ENCODE peak calls at places on chromosomes 4 and X, in four cellular contexts. V is AG08396, Q is T-helper 2 cell, C is anterior cingulate cortex. N is an unnamed sample.

GRCh38 chr4:53563824-53564223 is 27.5 kb downstream of the LNX1 start:
- DNase-seq in V (peak; percentile 43), Q (no peak), C (peak; percentile 18), N (no peak)

GRCh38 chr4:91243132-91243531 is 1060.6 kb upstream of the GRID2 start:
- DNase-seq in V (no peak), Q (no peak), C (peak; percentile 4), N (no peak)

GRCh38 chr4:47128991-47129390 is 97.6 kb downstream of the GABRB1 start:
- DNase-seq in V (no peak), Q (no peak), C (no peak), N (no peak)

GRCh38 chr4:177235026-177235425 is 74.6 kb upstream of the NEIL3 start:
- DNase-seq in V (peak; percentile 13), Q (no peak), C (no peak), N (no peak)

GRCh38 chrX:47169726-47170515 is 23.7 kb upstream of the UBA1 start:
- DNase-seq in V (peak; percentile 37), Q (no peak), C (no peak), N (peak; percentile 68)

GRCh38 chrX:49177873-49178480 is 6.3 kb downstream of the PLP2 start:
- DNase-seq in V (no peak), Q (no peak), C (no peak), N (peak; percentile 69)

GRCh38 chr4:112189754-112190153 is 41.8 kb upstream of the AP1AR start:
- DNase-seq in V (no peak), Q (no peak), C (no peak), N (no peak)

GRCh38 chrX:30153881-30154260 is 61.5 kb upstream of the MAGEB2 start:
- DNase-seq in V (no peak), Q (no peak), C (no peak), N (no peak)

GRCh38 chr4:57491388-57491787 is 381.2 kb upstream of the IGFBP7 start:
- DNase-seq in V (no peak), Q (no peak), C (no peak), N (no peak)

GRCh38 chr4:132619968-132620367 is 529.1 kb upstream of the PCDH10 start:
- DNase-seq in V (no peak), Q (no peak), C (no peak), N (no peak)

GRCh38 chr4:122909683-122910082 is 12.7 kb downstream of the NUDT6 start:
- DNase-seq in V (no peak), Q (no peak), C (no peak), N (no peak)

GRCh38 chr4:137310156-137310555 is 222.1 kb downstream of the PCDH18 start:
- DNase-seq in V (no peak), Q (no peak), C (no peak), N (no peak)

GRCh38 chr4:3739577-3739976 is 26.6 kb upstream of the ADRA2C start:
- DNase-seq in V (no peak), Q (no peak), C (no peak), N (no peak)

GRCh38 chrX:74505437-74505836 is 84.1 kb downstream of the SLC16A2 start:
- DNase-seq in V (no peak), Q (no peak), C (no peak), N (no peak)

GRCh38 chr4:158282252-158282651 is 72.0 kb downstream of the TMEM144 start:
- DNase-seq in V (no peak), Q (no peak), C (no peak), N (no peak)

GRCh38 chr4:180333156-180333555 is 1910.0 kb upstream of the TENM3 start:
- DNase-seq in V (no peak), Q (no peak), C (no peak), N (no peak)

GRCh38 chr4:865121-865465 is 39.2 kb upstream of the CPLX1 start:
- DNase-seq in V (no peak), Q (no peak), C (no peak), N (no peak)

GRCh38 chr4:162075691-162076090 is 88.1 kb downstream of the FSTL5 start:
- DNase-seq in V (no peak), Q (no peak), C (no peak), N (no peak)

GRCh38 chr4:81040175-81040659 is 9.7 kb downstream of the BMP3 start:
- DNase-seq in V (peak; percentile 29), Q (no peak), C (no peak), N (no peak)

GRCh38 chr4:137861682-137862081 is 329.4 kb upstream of the PCDH18 start:
- DNase-seq in V (peak; percentile 16), Q (no peak), C (no peak), N (no peak)

GRCh38 chrX:101462892-101463291 is 22.4 kb upstream of the ARMCX4 start:
- DNase-seq in V (peak; percentile 43), Q (no peak), C (no peak), N (no peak)

GRCh38 chr4:81214518-81215218 is 354 bp downstream of the PRKG2 start:
- DNase-seq in V (peak; percentile 47), Q (no peak), C (no peak), N (no peak)

GRCh38 chr4:155921597-155921996 is 18.1 kb downstream of the TDO2 start:
- DNase-seq in V (no peak), Q (no peak), C (no peak), N (no peak)

GRCh38 chr4:129968366-129968765 is 872.4 kb downstream of the C4orf33 start:
- DNase-seq in V (no peak), Q (no peak), C (no peak), N (no peak)

GRCh38 chrX:24672701-24673190 is 21.0 kb upstream of the POLA1 start:
- DNase-seq in V (no peak), Q (no peak), C (peak; percentile 37), N (no peak)

GRCh38 chrX:131816551-131817136 is 206.5 kb upstream of the STK26 start:
- DNase-seq in V (peak; percentile 49), Q (peak; percentile 15), C (peak; percentile 2), N (no peak)

GRCh38 chr4:47213971-47214370 is 182.6 kb downstream of the GABRB1 start:
- DNase-seq in V (peak; percentile 14), Q (no peak), C (no peak), N (no peak)